ENCODE peak calls at places on chromosomes 3 and 15, in four cellular contexts. F is HepG2, R is LNCaP clone FGC, H is activated B cell treated with CpG ODN at 0.5 μM for 24 hours. D is an unnamed sample.

GRCh38 chr15:60673918-60674558 is 195.1 kb upstream of the ICE2 start:
- DNase-seq in F (peak; percentile 13), R (peak; percentile 31), H (no peak), D (peak; percentile 85)

GRCh38 chr3:98440283-98440682 is 22.7 kb upstream of the OR5K1 start:
- DNase-seq in F (no peak), R (peak; percentile 32), H (no peak), D (no peak)

GRCh38 chr3:41199866-41200668 is 762 bp downstream of the CTNNB1 start:
- DNase-seq in F (no peak), R (no peak), H (no peak), D (peak; percentile 50)

GRCh38 chr15:27561816-27562215 is 537.3 kb downstream of the OCA2 start:
- DNase-seq in F (no peak), R (no peak), H (no peak), D (no peak)

GRCh38 chr15:55861115-55861514 is 118.2 kb upstream of the PRTG start:
- DNase-seq in F (no peak), R (no peak), H (no peak), D (no peak)

GRCh38 chr3:109643590-109643989 is 306.2 kb upstream of the DPPA4 start:
- DNase-seq in F (peak; percentile 4), R (no peak), H (no peak), D (peak; percentile 67)

GRCh38 chr3:196422976-196423781 is 9.0 kb downstream of the UBXN7 start:
- DNase-seq in F (no peak), R (peak; percentile 62), H (no peak), D (no peak)

GRCh38 chr3:126937533-126938432 is 45.1 kb upstream of the PLXNA1 start:
- DNase-seq in F (no peak), R (no peak), H (no peak), D (no peak)

GRCh38 chr3:49004352-49005297 is 2.6 kb upstream of the WDR6 start:
- DNase-seq in F (peak; percentile 48), R (no peak), H (no peak), D (peak; percentile 29)

GRCh38 chr3:44886561-44886960 is 12.2 kb downstream of the TGM4 start:
- DNase-seq in F (no peak), R (peak; percentile 34), H (no peak), D (peak; percentile 97)

GRCh38 chr3:50985893-50986292 is 311.2 kb downstream of the DOCK3 start:
- DNase-seq in F (no peak), R (no peak), H (no peak), D (no peak)

GRCh38 chr3:177604181-177604580 is 406.9 kb upstream of the TBL1XR1 start:
- DNase-seq in F (no peak), R (no peak), H (no peak), D (no peak)

GRCh38 chr3:14296352-14296751 is 106.1 kb upstream of the SLC6A6 start:
- DNase-seq in F (no peak), R (no peak), H (no peak), D (no peak)

GRCh38 chr3:187684880-187685279 is 14.7 kb upstream of the SST start:
- DNase-seq in F (no peak), R (no peak), H (no peak), D (no peak)

GRCh38 chr15:41993447-41994170 is 21.3 kb upstream of the EHD4 start:
- DNase-seq in F (no peak), R (no peak), H (no peak), D (no peak)

DNA sequence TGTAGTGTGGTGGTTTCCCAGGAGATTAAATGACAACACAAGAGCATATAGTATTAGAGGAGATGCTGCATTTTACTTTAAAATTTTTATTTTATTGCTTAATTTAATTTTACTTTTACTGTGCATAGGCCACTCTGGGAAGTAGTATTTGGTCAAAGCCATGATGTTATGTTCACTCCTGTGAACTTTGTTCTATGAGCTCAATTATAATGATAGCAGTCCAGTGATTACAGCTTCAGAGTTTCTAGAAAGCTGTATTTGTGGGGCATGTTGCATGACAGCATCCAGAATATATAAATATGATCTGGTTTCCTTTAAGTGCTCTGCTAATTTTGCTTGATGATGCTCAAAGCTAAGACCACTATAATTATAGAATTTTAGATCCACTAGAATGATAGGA is 338.6 kb downstream of the NSUN3 start:
- DNase-seq in F (no peak), R (no peak), H (no peak), D (no peak)
- TF ChIP-seq CTCF in F (no peak), R (no peak), H (no peak), D (no peak)

GRCh38 chr3:76699846-76700245 is 340.1 kb upstream of the ROBO2 start:
- DNase-seq in F (no peak), R (no peak), H (no peak), D (no peak)
- TF ChIP-seq CTCF in F (no peak), R (no peak), H (no peak), D (no peak)

GRCh38 chr15:80750591-80750990 is 28.6 kb upstream of the CEMIP start:
- DNase-seq in F (no peak), R (no peak), H (no peak), D (no peak)
- TF ChIP-seq CTCF in F (no peak), R (no peak), H (no peak), D (no peak)

DNA sequence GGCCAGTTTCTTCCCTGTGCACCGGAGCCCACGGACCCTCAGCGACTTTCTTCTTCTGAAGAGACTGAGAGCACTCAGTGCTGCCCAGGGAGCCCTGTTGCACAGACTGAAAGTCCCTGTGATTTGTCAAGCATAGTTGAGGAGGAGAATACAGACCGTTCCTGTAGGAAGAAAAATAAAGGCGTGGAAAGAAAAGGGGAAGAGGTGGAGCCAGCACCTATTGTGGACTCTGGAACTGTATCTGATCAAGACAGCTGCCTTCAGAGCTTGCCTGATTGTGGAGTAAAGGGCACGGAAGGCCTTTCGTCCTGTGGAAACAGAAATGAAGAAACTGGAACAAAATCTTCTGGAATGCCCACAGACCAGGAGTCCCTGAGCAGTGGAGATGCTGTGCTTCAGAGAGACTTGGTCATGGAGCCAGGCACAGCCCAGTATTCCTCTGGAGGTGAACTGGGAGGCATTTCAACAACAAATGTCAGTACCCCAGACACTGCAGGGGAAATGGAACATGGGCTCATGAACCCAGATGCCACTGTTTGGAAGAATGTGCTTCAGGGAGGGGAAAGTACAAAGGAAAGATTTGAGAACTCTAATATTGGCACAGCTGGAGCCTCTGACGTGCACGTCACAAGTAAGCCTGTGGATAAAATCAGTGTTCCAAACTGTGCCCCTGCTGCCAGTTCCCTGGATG is 198.8 kb downstream of the AKAP13 start:
- DNase-seq in F (no peak), R (no peak), H (no peak), D (no peak)
- TF ChIP-seq CTCF in F (no peak), R (no peak), H (no peak), D (no peak)

DNA sequence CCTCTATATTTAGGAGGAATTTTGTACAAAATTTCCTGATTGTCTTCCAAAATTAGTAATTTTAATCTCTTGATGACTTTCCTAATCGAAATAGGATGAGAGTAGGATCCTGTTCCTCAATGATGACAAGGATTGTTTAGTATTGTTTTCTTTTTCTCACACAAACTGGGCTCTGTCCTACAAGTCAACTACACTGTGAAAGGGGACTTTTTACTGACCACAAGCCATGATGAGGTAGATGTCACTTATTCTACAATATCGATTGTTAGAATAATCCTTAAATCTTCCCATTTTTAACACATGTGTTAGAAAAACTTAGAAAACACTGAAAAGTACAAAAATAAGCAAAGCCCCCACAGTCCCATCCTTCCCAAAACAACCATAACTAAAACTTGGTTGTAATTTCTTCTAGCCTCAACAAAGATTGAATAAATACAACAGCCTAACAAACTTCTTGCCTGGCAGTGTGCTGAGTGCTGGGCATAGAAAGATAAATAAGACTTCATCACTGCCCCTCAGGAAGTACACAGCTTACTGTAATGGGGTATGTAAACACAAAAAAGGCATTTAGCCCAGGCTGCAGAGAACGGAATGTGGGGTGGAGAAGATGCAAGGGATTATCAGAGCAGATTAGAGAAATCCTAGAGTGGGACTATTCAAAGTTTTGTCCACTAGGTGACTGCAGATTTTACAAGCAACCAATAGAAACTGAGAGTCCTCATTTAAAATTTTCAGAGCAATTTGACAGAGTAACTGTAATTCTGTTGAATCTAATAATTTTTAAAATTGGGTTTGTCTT is 35.6 kb upstream of the TSC22D2 start:
- DNase-seq in F (peak; percentile 79), R (no peak), H (no peak), D (no peak)
- TF ChIP-seq CTCF in F (no peak), R (peak; percentile 10), H (no peak), D (peak; percentile 11)

DNA sequence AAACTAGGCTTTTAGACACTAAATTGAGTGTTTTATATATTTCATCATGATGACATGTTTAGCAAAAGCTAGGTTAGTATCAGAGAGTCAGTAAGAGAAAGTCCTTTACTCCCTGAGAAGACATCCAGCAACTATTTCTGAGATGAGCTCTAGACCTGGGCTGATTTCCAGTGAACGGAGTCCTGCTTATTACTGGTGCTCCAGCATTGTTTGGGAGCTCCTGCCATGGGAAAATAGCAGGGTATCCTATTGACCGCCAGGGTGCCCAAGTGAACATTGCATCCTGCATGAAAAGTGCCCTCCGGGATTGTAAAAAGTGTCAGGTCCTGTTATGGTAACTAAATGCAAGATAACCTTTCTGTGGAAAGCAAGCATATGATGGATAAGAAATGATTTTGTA is 96.9 kb downstream of the IL5RA start:
- DNase-seq in F (no peak), R (no peak), H (no peak), D (no peak)
- TF ChIP-seq CTCF in F (no peak), R (no peak), H (no peak), D (no peak)

GRCh38 chr3:39107056-39107873 is at the start of the genes GORASP1 and TTC21A:
- DNase-seq in F (peak; percentile 76), R (peak; percentile 79), H (peak; percentile 64), D (peak; percentile 89)
- TF ChIP-seq CTCF in F (no peak), R (peak; percentile 21), H (no peak), D (no peak)

DNA sequence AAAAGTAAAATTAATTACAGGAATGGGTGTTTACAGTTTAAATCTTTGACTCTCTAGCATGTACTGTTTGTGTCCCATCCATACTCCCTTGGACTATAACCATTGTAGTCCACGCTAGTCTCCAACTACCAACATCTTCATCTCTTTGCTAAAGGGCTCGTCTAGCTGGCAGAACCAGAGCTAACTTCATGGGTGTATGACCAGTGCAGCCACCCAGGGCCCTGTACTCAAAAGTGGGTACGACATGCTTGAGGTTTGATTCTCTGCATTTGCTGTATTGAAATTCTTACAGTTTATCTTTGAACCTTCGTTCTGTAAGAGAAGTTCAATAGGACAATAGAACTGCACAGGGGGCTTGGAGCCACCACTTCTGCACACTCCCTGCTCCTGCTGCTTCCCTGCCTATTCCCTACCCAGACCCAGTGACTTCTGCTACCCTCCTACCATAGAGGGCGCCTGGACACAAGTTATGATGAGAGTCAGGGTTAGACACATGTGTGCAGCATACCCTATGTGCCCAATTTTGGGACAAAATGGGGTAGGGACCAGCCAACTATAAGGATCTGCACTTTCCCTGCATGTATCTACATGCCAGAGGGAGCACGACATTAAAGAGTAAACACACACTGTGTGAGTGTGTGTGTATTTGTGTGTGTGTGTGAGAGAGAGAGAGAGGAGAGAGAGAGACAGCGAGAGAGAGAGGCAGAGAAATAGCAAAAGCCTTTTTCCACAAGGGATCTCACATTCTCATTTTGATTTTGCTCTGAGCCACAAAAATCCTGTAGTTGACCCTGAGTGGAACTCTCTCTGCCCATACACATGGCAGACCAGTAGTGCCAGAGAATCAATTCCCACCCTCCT is 59.0 kb upstream of the NECTIN3 start:
- DNase-seq in F (peak; percentile 53), R (no peak), H (no peak), D (peak; percentile 47)
- TF ChIP-seq CTCF in F (peak; percentile 83), R (peak; percentile 62), H (no peak), D (peak; percentile 44)

D was measured in epithelial cell of esophagus.